ENCODE peak calls at places on chromosomes 6 and 20, in ten cellular contexts. V is fibroblast of pulmonary artery, Q is tibial nerve, O is cardiac fibroblast, R is left ventricle myocardium inferior, C is NB4, U is fibroblast of mammary gland, E is WERI-Rb-1, P is fibroblast of lung, Z is bronchial epithelial cell. D is an unnamed sample.

GRCh38 chr6:138007014-138007472 is 100.2 kb downstream of the PERP start:
- DNase-seq in V (peak; percentile 21), Q (no peak), O (peak; percentile 57), R (no peak), C (peak; percentile 62), U (peak; percentile 48), E (peak; percentile 25), P (peak; percentile 48), Z (peak; percentile 80), D (peak; percentile 29)

GRCh38 chr6:168370310-168370991 is 50.9 kb upstream of the DACT2 start:
- DNase-seq in V (peak; percentile 50), Q (peak; percentile 45), O (peak; percentile 44), R (peak; percentile 77), C (peak; percentile 68), U (peak; percentile 33), E (peak; percentile 87), P (no peak), Z (peak; percentile 5), D (no peak)

GRCh38 chr6:122042851-122043250 is 356.6 kb upstream of the HSF2 start:
- DNase-seq in V (no peak), Q (no peak), O (peak; percentile 22), R (no peak), C (no peak), U (peak; percentile 64), E (no peak), P (peak; percentile 39), Z (no peak), D (no peak)

GRCh38 chr6:90131614-90132423 is 164.8 kb downstream of the BACH2 start:
- DNase-seq in V (no peak), Q (no peak), O (peak; percentile 6), R (peak; percentile 44), C (peak; percentile 22), U (peak; percentile 94), E (no peak), P (peak; percentile 95), Z (no peak), D (peak; percentile 77)

GRCh38 chr20:35134472-35134871 is 12.7 kb downstream of the EDEM2 start:
- DNase-seq in V (peak; percentile 33), Q (peak; percentile 38), O (peak; percentile 64), R (peak; percentile 36), C (no peak), U (no peak), E (no peak), P (peak; percentile 14), Z (no peak), D (no peak)

GRCh38 chr6:165939601-165940290 is 227.9 kb downstream of the TBXT start:
- DNase-seq in V (no peak), Q (no peak), O (no peak), R (no peak), C (no peak), U (no peak), E (no peak), P (no peak), Z (no peak), D (no peak)

GRCh38 chr6:12440981-12441380 is 150.8 kb downstream of the EDN1 start:
- DNase-seq in V (peak; percentile 38), Q (no peak), O (peak; percentile 34), R (no peak), C (peak; percentile 25), U (peak; percentile 9), E (no peak), P (peak; percentile 6), Z (peak; percentile 19), D (no peak)

GRCh38 chr6:11431455-11431937 is 106.1 kb upstream of the TMEM170B start:
- DNase-seq in V (peak; percentile 26), Q (peak; percentile 52), O (no peak), R (no peak), C (no peak), U (peak; percentile 46), E (no peak), P (no peak), Z (no peak), D (no peak)

GRCh38 chr20:63642518-63643247 is 10.5 kb downstream of the STMN3 start:
- DNase-seq in V (no peak), Q (no peak), O (no peak), R (no peak), C (no peak), U (no peak), E (no peak), P (no peak), Z (no peak), D (no peak)
- H3K4me3 ChIP-seq in V (no peak overlapping the region), Q (no peak overlapping the region), O (no peak overlapping the region), R (peak overlapping the region; percentile 74), C (no peak overlapping the region), U (no peak overlapping the region), E (no peak overlapping the region), P (no peak overlapping the region), Z (peak overlapping the region; percentile 41), D (peak overlapping the region; percentile 35)

DNA sequence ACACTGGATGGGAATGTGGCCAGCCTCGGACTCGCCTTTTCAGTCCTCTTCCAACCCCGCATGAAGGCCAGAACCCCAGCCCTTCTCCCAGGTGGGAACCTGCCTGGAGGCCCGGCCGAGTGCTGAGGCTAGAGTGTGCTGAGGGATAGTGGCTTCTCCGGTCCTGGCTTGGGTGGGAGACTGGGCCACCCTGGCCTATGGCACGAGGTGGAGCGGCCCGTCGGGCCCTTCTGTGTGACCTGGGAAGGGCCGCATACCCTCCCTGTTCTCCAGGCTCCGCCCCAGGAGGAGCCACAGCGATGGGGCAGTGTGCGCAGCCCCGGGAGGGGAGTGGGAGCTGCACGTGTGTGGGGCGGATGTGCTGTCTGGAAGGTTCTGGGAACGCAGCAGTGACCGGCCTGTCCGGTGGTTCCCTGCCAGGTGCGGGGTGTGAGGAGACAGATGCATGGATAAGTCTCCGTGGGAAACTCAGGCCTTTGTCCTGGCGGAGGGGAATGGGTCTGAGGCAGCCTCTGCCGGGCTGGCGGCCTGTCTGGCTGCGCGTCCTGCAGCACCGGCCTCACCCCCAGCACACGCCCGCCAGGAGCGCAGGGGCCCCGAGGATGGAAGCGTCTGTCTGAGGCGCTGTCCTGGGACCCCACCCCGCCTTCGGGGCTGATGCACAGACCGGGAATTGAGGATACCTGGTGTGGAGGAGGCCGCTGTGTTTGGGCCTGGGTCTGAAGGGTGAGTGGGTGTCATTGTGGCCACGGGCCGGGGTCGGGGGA is 1.1 kb upstream of the BHLHE23 start:
- DNase-seq in V (no peak), Q (no peak), O (no peak), R (no peak), C (no peak), U (no peak), E (no peak), P (no peak), Z (no peak), D (no peak)
- H3K4me3 ChIP-seq in V (no peak overlapping the region), Q (no peak overlapping the region), O (no peak overlapping the region), R (no peak overlapping the region), C (no peak overlapping the region), U (no peak overlapping the region), E (peak overlapping the region; percentile 63), P (no peak overlapping the region), Z (no peak overlapping the region), D (no peak overlapping the region)

DNA sequence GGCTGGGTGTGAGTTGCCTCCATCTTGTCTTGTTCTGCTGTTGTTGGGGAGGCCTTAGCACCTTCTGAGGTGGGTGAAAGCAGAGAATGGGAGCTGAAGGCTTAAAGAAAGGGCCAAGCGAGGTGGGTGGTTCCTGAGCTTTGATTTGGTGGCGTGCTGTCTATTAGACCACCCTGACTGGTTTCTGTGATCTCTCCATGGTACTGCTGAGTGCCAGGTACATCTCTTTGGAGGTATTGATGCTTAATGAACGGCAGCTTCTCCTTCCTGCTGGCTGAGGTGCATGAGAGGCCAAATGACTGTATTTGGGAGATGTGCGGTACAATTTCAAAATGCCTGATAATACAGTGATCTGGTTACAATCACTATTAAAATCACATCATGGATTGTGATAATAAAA is 15.4 kb downstream of the RIN2 start:
- DNase-seq in V (no peak), Q (no peak), O (no peak), R (no peak), C (no peak), U (no peak), E (no peak), P (no peak), Z (no peak), D (no peak)
- H3K4me3 ChIP-seq in V (no peak overlapping the region), Q (no peak overlapping the region), O (no peak overlapping the region), R (no peak overlapping the region), C (no peak overlapping the region), U (no peak overlapping the region), E (no peak overlapping the region), P (no peak overlapping the region), Z (no peak overlapping the region), D (no peak overlapping the region)

GRCh38 chr20:46002008-46002407 is 6.7 kb upstream of the MMP9 start:
- DNase-seq in V (no peak), Q (no peak), O (no peak), R (no peak), C (no peak), U (no peak), E (no peak), P (no peak), Z (no peak), D (no peak)

GRCh38 chr20:46006031-46006430 is 2.7 kb upstream of the MMP9 start:
- DNase-seq in V (no peak), Q (no peak), O (no peak), R (no peak), C (peak; percentile 87), U (no peak), E (no peak), P (no peak), Z (no peak), D (no peak)

GRCh38 chr20:46004813-46005505 is 3.7 kb upstream of the MMP9 start:
- DNase-seq in V (no peak), Q (no peak), O (no peak), R (no peak), C (peak; percentile 99), U (no peak), E (no peak), P (no peak), Z (peak; percentile 78), D (no peak)

GRCh38 chr20:46001498-46001897 is 7.2 kb upstream of the MMP9 start:
- DNase-seq in V (no peak), Q (no peak), O (no peak), R (no peak), C (no peak), U (no peak), E (no peak), P (no peak), Z (no peak), D (no peak)

DNA sequence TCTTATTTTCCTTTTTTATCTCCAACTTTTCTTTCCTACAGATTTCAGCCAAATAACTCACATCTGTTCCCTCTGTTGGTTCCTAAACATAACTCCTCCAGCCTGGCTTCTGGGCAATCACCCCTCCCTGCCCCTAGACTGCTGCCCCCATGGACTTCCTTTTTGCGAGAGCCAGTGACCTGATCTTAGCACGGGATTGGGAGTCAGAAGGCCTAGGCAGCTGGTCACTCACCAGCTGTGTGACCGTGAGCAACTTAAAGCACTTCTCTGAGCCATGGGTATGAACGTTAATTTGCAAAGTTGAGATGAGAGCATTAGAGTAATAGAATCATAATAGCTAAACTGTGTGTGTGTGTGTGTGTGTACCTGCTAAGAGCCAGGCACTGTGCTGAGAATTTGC is 4.5 kb upstream of the MMP9 start:
- DNase-seq in V (no peak), Q (no peak), O (no peak), R (no peak), C (peak; percentile 56), U (no peak), E (no peak), P (no peak), Z (no peak), D (no peak)
- H3K4me3 ChIP-seq in V (no peak overlapping the region), Q (no peak overlapping the region), O (no peak overlapping the region), R (no peak overlapping the region), C (no peak overlapping the region), U (no peak overlapping the region), E (no peak overlapping the region), P (no peak overlapping the region), Z (no peak overlapping the region), D (no peak overlapping the region)

GRCh38 chr6:7730852-7731251 is 5.0 kb downstream of the BMP6 start:
- DNase-seq in V (peak; percentile 89), Q (no peak), O (peak; percentile 98), R (no peak), C (no peak), U (peak; percentile 90), E (no peak), P (peak; percentile 89), Z (peak; percentile 94), D (peak; percentile 92)
- H3K4me3 ChIP-seq in V (peak overlapping the region; percentile 31), Q (no peak overlapping the region), O (peak overlapping the region; percentile 6), R (no peak overlapping the region), C (no peak overlapping the region), U (no peak overlapping the region), E (no peak overlapping the region), P (no peak overlapping the region), Z (no peak overlapping the region), D (no peak overlapping the region)

D was measured in SJSA1.